ENCODE peak calls at places on chromosomes 5 and 9, in ten cellular contexts. M is NCI-H345; K is HEK293T; S is ascending aorta; Z is ACHN; A is tibial nerve; J is NCI-H774; R is activated T-helper 1 cell treated with Interleukin-2 at 50 U/mL for 16 hours; B is brain microvascular endothelial cell; D is stimulated activated CD4-positive, alpha-beta T cell treated with anti-CD3 and anti-CD28 coated beads, Interleukin-1b, Interleukin-23, amount 100 ng/mL, for 24 hours. T is an unnamed sample.

GRCh38 chr5:94508421-94509148 is 109.8 kb downstream of the KIAA0825 start:
- DNase-seq in D (no peak), K (no peak), A (no peak), S (no peak), Z (no peak), M (peak), B (no peak), J (peak), R (no peak), T (no peak)

GRCh38 chr9:68775003-68775730 is 70.1 kb downstream of the PIP5K1B start:
- DNase-seq in D (no peak), S (peak), K (no peak), A (no peak), Z (peak), B (peak), R (no peak), M (no peak), J (no peak), T (peak)

GRCh38 chr5:17436766-17437221 is 61.2 kb upstream of the TAF11L2 start:
- DNase-seq in R (no peak), K (no peak), S (no peak), M (no peak), Z (no peak), D (no peak), J (no peak), B (no peak), A (peak), T (no peak)

GRCh38 chr5:134879456-134879855 is 5.3 kb downstream of the TXNDC15 start:
- DNase-seq in Z (no peak), S (no peak), B (no peak), R (no peak), A (no peak), D (no peak), M (no peak), J (no peak), K (no peak), T (no peak)

GRCh38 chr5:74506119-74506518 is 134.4 kb downstream of the ENC1 start:
- DNase-seq in S (no peak), K (no peak), D (no peak), R (no peak), M (no peak), J (no peak), B (no peak), Z (no peak), A (no peak), T (no peak)

GRCh38 chr5:96657068-96657467 is 5.1 kb upstream of the CAST start:
- DNase-seq in D (peak), B (peak), J (no peak), R (peak), M (no peak), A (peak), Z (peak), K (no peak), S (no peak), T (peak)

GRCh38 chr9:70111042-70111602 is 67.5 kb downstream of the MAMDC2 start:
- DNase-seq in K (peak), M (peak), J (peak), R (peak), Z (peak), A (peak), S (no peak), B (peak), D (peak), T (peak)

GRCh38 chr5:177303925-177304391 is 359 bp downstream of the PRELID1 start:
- DNase-seq in D (no peak), K (no peak), A (no peak), R (no peak), J (no peak), S (no peak), Z (no peak), M (no peak), B (no peak), T (no peak)

GRCh38 chr5:122515709-122516431 is 203.8 kb downstream of the SNCAIP start:
- DNase-seq in K (peak), D (no peak), A (peak), J (peak), M (peak), B (peak), S (no peak), Z (peak), R (no peak), T (peak)

GRCh38 chr5:95988094-95988493 is 26.4 kb upstream of the ELL2 start:
- DNase-seq in Z (no peak), K (no peak), S (no peak), D (no peak), B (no peak), J (no peak), A (no peak), M (no peak), R (no peak), T (no peak)

GRCh38 chr9:136853596-136854112 is 1.5 kb downstream of the MAMDC4 start:
- DNase-seq in B (no peak), R (no peak), M (no peak), A (no peak), K (no peak), D (no peak), Z (no peak), J (no peak), S (no peak), T (no peak)

GRCh38 chr5:143442398-143442797 is 38.9 kb upstream of the NR3C1 start:
- DNase-seq in Z (no peak), A (no peak), S (no peak), B (no peak), K (no peak), R (no peak), D (no peak), M (no peak), J (no peak), T (no peak)

GRCh38 chr9:69391946-69392345 is 66.9 kb downstream of the ENTREP1 start:
- DNase-seq in B (peak), Z (no peak), J (no peak), S (no peak), R (no peak), D (no peak), A (no peak), M (no peak), K (no peak), T (peak)

GRCh38 chr5:14108170-14108996 is 34.8 kb upstream of the TRIO start:
- DNase-seq in B (peak), S (no peak), M (peak), D (no peak), A (peak), K (peak), R (no peak), J (peak), Z (peak), T (peak)

GRCh38 chr9:36158122-36158521 is 11.1 kb upstream of the CCIN start:
- DNase-seq in M (no peak), Z (no peak), R (no peak), B (no peak), K (no peak), J (no peak), A (no peak), D (no peak), S (no peak), T (peak)

GRCh38 chr5:159207222-159207615 is 2.1 kb downstream of the RNF145 start:
- DNase-seq in K (no peak), R (no peak), J (no peak), B (no peak), M (no peak), D (no peak), S (no peak), Z (no peak), A (no peak), T (no peak)

GRCh38 chr9:29213374-29214161 is 1640.3 kb upstream of the C9orf72 start:
- DNase-seq in K (peak), B (no peak), Z (no peak), J (peak), D (no peak), S (no peak), A (no peak), R (no peak), M (peak), T (peak)

GRCh38 chr5:180207593-180207992 is 1.4 kb downstream of the RASGEF1C start:
- DNase-seq in A (no peak), K (no peak), R (no peak), B (no peak), S (no peak), Z (no peak), J (no peak), M (no peak), D (no peak), T (no peak)

GRCh38 chr9:20781086-20781485 is 97.0 kb downstream of the FOCAD start:
- DNase-seq in K (no peak), Z (no peak), J (no peak), S (no peak), M (no peak), B (no peak), A (no peak), D (no peak), R (no peak), T (no peak)

GRCh38 chr5:168288349-168289245 is 2.8 kb upstream of the WWC1 start:
- DNase-seq in J (no peak), B (no peak), D (no peak), Z (peak), M (no peak), S (no peak), A (no peak), K (no peak), R (no peak), T (no peak)

GRCh38 chr5:66959668-66960067 is 236.9 kb downstream of the CD180 start:
- DNase-seq in K (no peak), Z (no peak), A (no peak), J (peak), M (peak), D (no peak), B (peak), R (no peak), S (no peak), T (peak)

GRCh38 chr9:123425261-123425821 is 69.3 kb downstream of the CRB2 start:
- DNase-seq in D (no peak), Z (no peak), M (no peak), K (no peak), S (no peak), R (no peak), A (no peak), B (no peak), J (no peak), T (no peak)

GRCh38 chr9:132582786-132583583 is 579 bp downstream of the BARHL1 start:
- DNase-seq in S (no peak), R (no peak), Z (no peak), B (no peak), K (no peak), D (no peak), M (no peak), A (no peak), J (no peak), T (no peak)

GRCh38 chr5:157266286-157267007 is 524 bp downstream of the CYFIP2 start:
- DNase-seq in K (no peak), D (peak), J (peak), Z (peak), S (no peak), A (no peak), B (no peak), M (peak), R (peak), T (no peak)